ENCODE peak calls at places on chromosomes 6 and 20, in four cellular contexts. O is GM12878, W is sigmoid colon, B is HepG2. C is an unnamed sample.

GRCh38 chr20:22560817-22561216 is 23.6 kb downstream of the FOXA2 start:
- DNase-seq in W (no peak), B (no peak), O (no peak), C (no peak)

GRCh38 chr6:142518761-142519160 is 217.0 kb downstream of the ADGRG6 start:
- DNase-seq in B (no peak), W (no peak), O (no peak), C (no peak)

GRCh38 chr20:24656391-24656790 is 187.0 kb downstream of the SYNDIG1 start:
- DNase-seq in O (no peak), W (no peak), B (no peak), C (no peak)

GRCh38 chr6:106619223-106619622 is 10.1 kb downstream of the RTN4IP1 start:
- DNase-seq in O (no peak), W (no peak), B (peak), C (no peak)

GRCh38 chr20:58708246-58708931 is 15.8 kb downstream of the NPEPL1 start:
- DNase-seq in O (no peak), B (no peak), W (peak), C (no peak)

GRCh38 chr6:2817778-2818443 is 23.8 kb downstream of the SERPINB1 start:
- DNase-seq in B (no peak), W (no peak), O (no peak), C (no peak)

GRCh38 chr6:2911171-2911570 is 8.1 kb upstream of the SERPINB9 start:
- DNase-seq in W (no peak), B (no peak), O (no peak), C (no peak)

GRCh38 chr6:157562997-157563396 is 182.0 kb downstream of the ZDHHC14 start:
- DNase-seq in W (no peak), B (no peak), O (no peak), C (no peak)

GRCh38 chr6:110877154-110877564 is 2.6 kb downstream of the AMD1 start:
- DNase-seq in W (no peak), B (peak), O (no peak), C (no peak)

GRCh38 chr20:63095718-63096654 is 89.2 kb upstream of the BHLHE23 start:
- DNase-seq in B (no peak), W (peak), O (no peak), C (no peak)

GRCh38 chr6:141451176-141451507 is 681.6 kb upstream of the GJE1 start:
- DNase-seq in O (no peak), B (no peak), W (no peak), C (no peak)

GRCh38 chr6:45566882-45567281 is 189.1 kb upstream of the SUPT3H start:
- DNase-seq in W (no peak), O (no peak), B (peak), C (no peak)

GRCh38 chr20:13102689-13103088 is 93.9 kb downstream of the SPTLC3 start:
- DNase-seq in W (no peak), B (no peak), O (no peak), C (no peak)

DNA sequence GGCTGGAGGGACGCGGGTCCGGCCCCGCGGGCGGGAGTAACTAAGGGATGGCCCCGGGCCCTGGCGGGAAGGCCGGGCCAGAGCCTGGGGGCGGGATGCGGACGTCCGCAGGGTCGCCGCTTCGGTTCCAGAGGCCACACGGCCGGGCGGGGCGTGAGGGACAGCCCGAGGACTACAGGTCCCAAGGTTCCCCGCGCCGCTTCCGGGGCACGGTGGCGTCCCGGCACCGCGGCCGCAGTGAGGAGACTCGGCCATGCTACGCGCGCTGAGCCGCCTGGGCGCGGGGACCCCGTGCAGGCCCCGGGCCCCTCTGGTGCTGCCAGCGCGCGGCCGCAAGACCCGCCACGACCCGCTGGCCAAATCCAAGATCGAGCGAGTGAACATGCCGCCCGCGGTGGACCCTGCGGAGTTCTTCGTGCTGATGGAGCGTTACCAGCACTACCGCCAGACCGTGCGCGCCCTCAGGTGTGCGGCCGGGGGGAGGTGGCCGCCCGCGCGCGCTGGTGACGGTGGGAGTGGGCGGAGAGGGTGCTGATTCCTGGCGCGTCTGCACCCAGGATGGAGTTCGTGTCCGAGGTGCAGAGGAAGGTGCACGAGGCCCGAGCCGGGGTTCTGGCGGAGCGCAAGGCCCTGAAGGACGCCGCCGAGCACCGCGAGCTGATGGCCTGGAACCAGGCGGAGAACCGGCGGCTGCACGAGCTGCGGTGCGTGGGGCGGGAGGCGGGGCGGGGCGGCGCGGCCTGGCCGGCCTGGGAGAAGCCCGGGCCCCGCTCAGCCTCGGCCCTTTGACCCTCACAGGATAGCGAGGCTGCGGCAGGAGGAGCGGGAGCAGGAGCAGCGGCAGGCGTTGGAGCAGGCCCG is at the start of gene MRPS26:
- DNase-seq in B (peak), W (peak), O (no peak), C (peak)
- TF ChIP-seq EP300 in B (peak), W (no peak), O (no peak), C (no peak)

DNA sequence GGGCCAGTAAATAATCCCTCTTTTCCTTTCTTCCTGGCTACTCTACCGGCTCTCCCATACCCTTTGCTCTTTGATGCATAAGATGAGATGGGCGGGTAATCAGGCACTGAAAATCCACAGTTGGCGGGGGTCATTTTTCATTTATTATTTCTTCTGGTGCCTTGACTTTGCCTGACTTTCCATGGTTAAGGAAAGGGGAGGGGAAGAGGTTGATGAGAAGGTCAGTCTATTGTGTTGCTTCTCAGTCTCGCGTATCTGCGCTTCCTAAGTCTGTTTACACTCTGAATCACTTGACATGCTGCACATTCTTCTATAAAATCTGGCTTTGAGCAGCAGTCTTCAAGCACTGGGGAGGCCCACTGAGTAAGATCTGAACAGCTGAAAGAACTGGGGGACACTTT is 121.1 kb upstream of the HDGFL1 start:
- DNase-seq in W (no peak), O (no peak), B (no peak), C (no peak)
- TF ChIP-seq EP300 in W (no peak), O (no peak), B (no peak), C (no peak)

DNA sequence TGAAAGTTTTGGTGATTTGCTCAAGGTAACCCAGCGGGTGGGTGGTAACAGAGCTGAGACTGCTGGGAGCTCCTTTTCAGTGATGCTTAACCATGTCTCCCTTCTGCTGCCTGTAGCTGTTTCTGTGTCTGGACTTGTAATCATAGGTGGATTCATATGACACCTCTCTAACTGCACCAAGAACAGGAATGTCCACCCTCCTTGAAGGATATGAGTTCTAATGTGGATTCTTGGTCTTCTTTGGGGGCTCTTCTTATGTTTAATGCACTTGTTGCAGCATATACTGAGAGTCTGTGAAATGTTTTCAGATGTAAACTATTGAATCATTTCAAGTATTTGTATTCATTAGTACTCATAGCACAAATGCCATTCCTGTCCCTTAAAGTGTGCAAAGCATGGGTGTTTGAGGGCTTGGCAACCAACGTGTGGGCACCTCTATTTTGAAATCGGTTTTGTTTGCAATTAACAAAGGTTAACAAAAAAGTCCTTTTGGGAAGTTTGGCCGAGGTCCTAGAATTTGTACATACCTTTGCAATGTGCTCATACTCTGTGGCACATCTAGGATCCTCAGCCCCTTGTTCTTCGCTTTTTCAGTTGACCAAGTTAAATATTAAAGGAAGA is 138.0 kb downstream of the SOX4 start:
- DNase-seq in B (peak), O (no peak), W (no peak), C (no peak)
- TF ChIP-seq EP300 in B (no peak), O (no peak), W (no peak), C (no peak)

GRCh38 chr6:84669945-84670344 is 94.5 kb downstream of the TBX18 start:
- DNase-seq in B (no peak), W (no peak), O (no peak), C (no peak)
- TF ChIP-seq EP300 in B (no peak), W (no peak), O (no peak), C (no peak)

GRCh38 chr6:94045473-94045872 is 626.1 kb upstream of the EPHA7 start:
- DNase-seq in O (no peak), B (no peak), W (no peak), C (no peak)
- TF ChIP-seq EP300 in O (no peak), B (no peak), W (no peak), C (no peak)

GRCh38 chr6:35043381-35043780 is 97.8 kb downstream of the TCP11 start:
- DNase-seq in W (no peak), B (no peak), O (no peak), C (no peak)

GRCh38 chr6:35046098-35046497 is 95.0 kb downstream of the TCP11 start:
- DNase-seq in O (no peak), B (no peak), W (no peak), C (no peak)

GRCh38 chr6:35044771-35045275 is 96.3 kb downstream of the TCP11 start:
- DNase-seq in B (no peak), W (peak), O (no peak), C (no peak)

GRCh38 chr6:35042451-35042850 is 98.7 kb downstream of the TCP11 start:
- DNase-seq in W (peak), O (no peak), B (no peak), C (no peak)

GRCh38 chr6:35044145-35044745 is 96.9 kb downstream of the TCP11 start:
- DNase-seq in B (no peak), W (peak), O (no peak), C (no peak)
- TF ChIP-seq EP300 in B (no peak), W (no peak), O (no peak), C (no peak)

GRCh38 chr20:1618479-1618878 is 1.3 kb downstream of the SIRPB1 start:
- DNase-seq in O (no peak), W (no peak), B (peak), C (no peak)
- TF ChIP-seq EP300 in O (no peak), W (no peak), B (no peak), C (no peak)